ENCODE peak calls at places on chromosomes 7 and 10, in seven cellular contexts. U is activated T-helper 1 cell treated with anti-CD3 and anti-CD28 coated beads, Interleukin-12 subunit alpha, Interleukin-12 subunit beta, Interleukin-2, Interleukin-4 antibody, amounts not matched to agents 30 ng/mL and 10 ng/mL and 1 ng/mL, durations not matched to agents 14 hours and 24 hours and 36 hours; N is brain microvascular endothelial cell; O is ovary; S is frontal cortex; P is LoVo; K is Right ventricle myocardium superior. Y is an unnamed sample.

GRCh38 chr7:105600720-105601550 is 19.6 kb upstream of the EFCAB10 start:
- DNase-seq in U (no peak), N (no peak), O (no peak), S (no peak), P (no peak), K (no peak), Y (peak; percentile 58)

GRCh38 chr10:102157224-102157623 is 5.0 kb downstream of the NOLC1 start:
- DNase-seq in U (no peak), N (no peak), O (no peak), S (no peak), P (no peak), K (no peak), Y (peak; percentile 83)

GRCh38 chr10:113899952-113900598 is 45.6 kb downstream of the NHLRC2 start:
- DNase-seq in U (no peak), N (no peak), O (no peak), S (no peak), P (no peak), K (no peak), Y (no peak)

GRCh38 chr7:130990178-130990832 is 256.3 kb upstream of the KLF14 start:
- DNase-seq in U (no peak), N (no peak), O (no peak), S (no peak), P (no peak), K (no peak), Y (no peak)

GRCh38 chr10:50360486-50360885 is 109.2 kb upstream of the ASAH2 start:
- DNase-seq in U (no peak), N (peak; percentile 25), O (no peak), S (no peak), P (no peak), K (no peak), Y (no peak)

GRCh38 chr10:51521605-51522004 is 177.8 kb downstream of the CSTF2T start:
- DNase-seq in U (no peak), N (no peak), O (no peak), S (no peak), P (no peak), K (no peak), Y (no peak)

GRCh38 chr7:24349339-24349738 is 65.3 kb downstream of the NPY start:
- DNase-seq in U (no peak), N (no peak), O (no peak), S (no peak), P (no peak), K (no peak), Y (no peak)

GRCh38 chr10:72173635-72174296 is 42.0 kb upstream of the ANAPC16 start:
- DNase-seq in U (no peak), N (no peak), O (no peak), S (no peak), P (no peak), K (no peak), Y (no peak)

GRCh38 chr10:11750420-11750819 is 8.2 kb downstream of the ECHDC3 start:
- DNase-seq in U (no peak), N (no peak), O (no peak), S (no peak), P (no peak), K (no peak), Y (no peak)

GRCh38 chr7:80922254-80923049 is 3.6 kb upstream of the SEMA3C start:
- DNase-seq in U (no peak), N (no peak), O (no peak), S (no peak), P (no peak), K (no peak), Y (no peak)

GRCh38 chr7:47039899-47040298 is 542.0 kb downstream of the TNS3 start:
- DNase-seq in U (no peak), N (peak; percentile 31), O (no peak), S (no peak), P (no peak), K (no peak), Y (no peak)

GRCh38 chr7:84799131-84799530 is 387.7 kb downstream of the SEMA3D start:
- DNase-seq in U (no peak), N (no peak), O (no peak), S (no peak), P (no peak), K (peak; percentile 32), Y (no peak)

GRCh38 chr7:134458341-134458805 is 527 bp downstream of the AKR1B1 start:
- DNase-seq in U (peak; percentile 36), N (no peak), O (peak; percentile 47), S (peak; percentile 51), P (no peak), K (peak; percentile 63), Y (no peak)

GRCh38 chr10:132911712-132912097 is 30.7 kb downstream of the CFAP46 start:
- DNase-seq in U (no peak), N (no peak), O (no peak), S (no peak), P (no peak), K (peak; percentile 28), Y (no peak)

GRCh38 chr7:134368851-134369533 is 52.3 kb upstream of the SLC35B4 start:
- DNase-seq in U (no peak), N (peak; percentile 63), O (no peak), S (no peak), P (peak; percentile 63), K (no peak), Y (no peak)

GRCh38 chr10:3893904-3894563 is 109.0 kb upstream of the KLF6 start:
- DNase-seq in U (no peak), N (no peak), O (no peak), S (no peak), P (no peak), K (no peak), Y (no peak)

GRCh38 chr10:24242562-24242961 is 33.6 kb downstream of the KIAA1217 start:
- DNase-seq in U (no peak), N (no peak), O (no peak), S (no peak), P (no peak), K (no peak), Y (no peak)

GRCh38 chr10:132163278-132163765 is 23.4 kb upstream of the DPYSL4 start:
- DNase-seq in U (peak; percentile 56), N (no peak), O (no peak), S (no peak), P (peak; percentile 37), K (peak; percentile 48), Y (peak; percentile 45)

GRCh38 chr10:31756131-31757119 is 172.2 kb downstream of the ARHGAP12 start:
- DNase-seq in U (no peak), N (no peak), O (no peak), S (no peak), P (no peak), K (no peak), Y (no peak)

GRCh38 chr10:112227331-112227961 is 43.9 kb upstream of the GPAM start:
- DNase-seq in U (no peak), N (no peak), O (no peak), S (no peak), P (no peak), K (no peak), Y (peak; percentile 13)

GRCh38 chr7:36161996-36162395 is 8.9 kb downstream of the EEPD1 start:
- DNase-seq in U (no peak), N (no peak), O (no peak), S (no peak), P (peak; percentile 28), K (no peak), Y (peak; percentile 38)

GRCh38 chr7:43290978-43291377 is 178.5 kb downstream of the HECW1 start:
- DNase-seq in U (no peak), N (no peak), O (no peak), S (no peak), P (no peak), K (no peak), Y (no peak)

GRCh38 chr10:6737080-6737641 is 157.1 kb upstream of the PRKCQ start:
- DNase-seq in U (no peak), N (peak; percentile 14), O (no peak), S (no peak), P (peak; percentile 60), K (no peak), Y (no peak)

GRCh38 chr10:6722616-6723004 is 142.5 kb upstream of the PRKCQ start:
- DNase-seq in U (no peak), N (peak; percentile 32), O (no peak), S (no peak), P (no peak), K (no peak), Y (no peak)

Y was measured in T47D.